ENCODE peak calls at places on chromosomes 6 and 20, in eight cellular contexts. K is A549, G is cardiac fibroblast, P is right cardiac atrium, F is cardiac muscle cell, Y is fibroblast of the aortic adventitia, Q is AG10803, L is neural progenitor cell. U is an unnamed sample.

GRCh38 chr20:634526-634925 is 18.5 kb downstream of the SRXN1 start:
- DNase-seq in G (no peak), P (no peak), F (no peak), L (peak), Y (no peak), Q (no peak), K (no peak), U (no peak)

GRCh38 chr6:37698264-37699137 is 818 bp upstream of the MDGA1 start:
- DNase-seq in G (peak), Y (no peak), K (peak), P (peak), Q (peak), F (peak), L (peak), U (no peak)

GRCh38 chr6:157715766-157716171 is 107.3 kb upstream of the SNX9 start:
- DNase-seq in K (no peak), P (peak), Y (peak), G (peak), F (peak), L (peak), Q (peak), U (peak)

GRCh38 chr6:81940451-81940850 is 188.0 kb upstream of the TENT5A start:
- DNase-seq in F (no peak), L (no peak), G (no peak), P (no peak), Y (no peak), Q (no peak), K (no peak), U (no peak)

GRCh38 chr20:51456511-51457280 is 85.8 kb downstream of the NFATC2 start:
- DNase-seq in Q (peak), K (peak), G (peak), P (peak), F (peak), L (peak), Y (peak), U (peak)

GRCh38 chr6:100203391-100203790 is 209.4 kb upstream of the MCHR2 start:
- DNase-seq in P (no peak), K (peak), L (no peak), G (peak), Q (peak), F (peak), Y (peak), U (peak)

GRCh38 chr6:53794720-53795253 is at the start of gene LRRC1:
- DNase-seq in K (peak), F (peak), Q (peak), L (peak), G (peak), Y (peak), P (peak), U (peak)

GRCh38 chr6:137265574-137265973 is 46.4 kb upstream of the IFNGR1 start:
- DNase-seq in K (no peak), Y (peak), P (no peak), G (peak), F (no peak), Q (no peak), L (no peak), U (no peak)

GRCh38 chr20:44805335-44805734 is 5.0 kb downstream of the RIMS4 start:
- DNase-seq in G (no peak), Y (no peak), Q (no peak), F (no peak), K (no peak), L (no peak), P (no peak), U (no peak)

GRCh38 chr6:112223070-112223861 is 31.1 kb downstream of the LAMA4 start:
- DNase-seq in F (peak), Q (peak), Y (peak), P (no peak), L (no peak), G (peak), K (no peak), U (peak)

GRCh38 chr6:163935158-163935762 is 520.7 kb downstream of the QKI start:
- DNase-seq in K (no peak), Y (no peak), F (no peak), L (no peak), G (no peak), P (no peak), Q (peak), U (no peak)

GRCh38 chr6:131949615-131949908 is 1.6 kb downstream of the CCN2 start:
- DNase-seq in Q (peak), L (no peak), Y (peak), G (peak), F (peak), P (no peak), K (no peak), U (no peak)

GRCh38 chr20:48879609-48880008 is 41.9 kb upstream of the ARFGEF2 start:
- DNase-seq in Y (peak), Q (peak), G (peak), F (peak), L (no peak), K (no peak), P (peak), U (no peak)

GRCh38 chr6:55578537-55579363 is at the start of gene HMGCLL1:
- DNase-seq in Q (no peak), K (peak), L (peak), P (peak), G (no peak), Y (no peak), F (peak), U (no peak)

GRCh38 chr20:17138237-17138636 is 88.6 kb upstream of the PCSK2 start:
- DNase-seq in Y (no peak), L (no peak), Q (no peak), F (no peak), G (no peak), P (no peak), K (no peak), U (no peak)

GRCh38 chr6:9540126-9540525 is 874.7 kb downstream of the TFAP2A start:
- DNase-seq in P (no peak), Q (peak), Y (peak), K (no peak), G (peak), L (no peak), F (peak), U (no peak)

GRCh38 chr6:90080876-90081464 is 186.7 kb downstream of the GJA10 start:
- DNase-seq in Q (no peak), F (no peak), P (no peak), K (no peak), G (no peak), Y (no peak), L (no peak), U (no peak)

GRCh38 chr20:57287007-57287810 is 20.8 kb upstream of the BMP7 start:
- DNase-seq in P (no peak), Q (no peak), G (no peak), F (no peak), Y (no peak), K (no peak), L (peak), U (no peak)

GRCh38 chr6:105191351-105191750 is 11.5 kb upstream of the POPDC3 start:
- DNase-seq in Y (no peak), F (no peak), Q (no peak), P (no peak), L (no peak), G (peak), K (no peak), U (no peak)

GRCh38 chr6:88882536-88882935 is 80.9 kb downstream of the RNGTT start:
- DNase-seq in L (peak), K (no peak), F (no peak), Y (no peak), G (no peak), Q (no peak), P (no peak), U (no peak)

GRCh38 chr20:58328836-58329235 is 19.3 kb downstream of the RAB22A start:
- DNase-seq in L (no peak), K (no peak), F (no peak), P (no peak), Y (no peak), G (no peak), Q (no peak), U (no peak)

GRCh38 chr6:108302371-108302770 is 7.5 kb downstream of the AFG1L start:
- DNase-seq in G (no peak), P (no peak), Y (no peak), F (no peak), K (no peak), L (no peak), Q (no peak), U (no peak)

GRCh38 chr6:43714311-43715055 is 26.9 kb upstream of the MRPS18A start:
- DNase-seq in G (no peak), P (no peak), K (no peak), F (peak), Y (peak), L (peak), Q (peak), U (no peak)

GRCh38 chr6:117399924-117400323 is 25.8 kb downstream of the ROS1 start:
- DNase-seq in G (peak), P (no peak), K (peak), F (peak), Q (no peak), Y (peak), L (no peak), U (no peak)

GRCh38 chr6:163625265-163625664 is 210.7 kb downstream of the QKI start:
- DNase-seq in K (no peak), F (no peak), Y (no peak), Q (no peak), P (no peak), L (no peak), G (no peak), U (no peak)

GRCh38 chr6:155352812-155353211 is 38.5 kb upstream of the TFB1M start:
- DNase-seq in K (no peak), L (no peak), Q (peak), Y (peak), F (peak), G (peak), P (no peak), U (no peak)

GRCh38 chr6:138250513-138251247 is 32.4 kb upstream of the PBOV1 start:
- DNase-seq in L (no peak), Q (peak), Y (peak), G (peak), F (peak), P (peak), K (no peak), U (peak)

GRCh38 chr6:3549314-3549940 is 92.6 kb upstream of the SLC22A23 start:
- DNase-seq in K (no peak), Q (no peak), P (no peak), L (no peak), G (peak), Y (no peak), F (no peak), U (no peak)

GRCh38 chr6:41636803-41637178 is 1.5 kb upstream of the MDFI start:
- DNase-seq in L (peak), Q (no peak), G (no peak), K (peak), F (peak), Y (no peak), P (peak), U (no peak)

GRCh38 chr20:47334022-47334551 is 22.4 kb downstream of the ZMYND8 start:
- DNase-seq in G (peak), L (no peak), K (peak), Y (peak), P (peak), Q (peak), F (peak), U (peak)

GRCh38 chr6:170083236-170084051 is 207.4 kb downstream of the DLL1 start:
- DNase-seq in K (no peak), F (no peak), G (no peak), Q (no peak), Y (no peak), P (no peak), L (no peak), U (no peak)

GRCh38 chr6:29653452-29654038 is 3.3 kb upstream of the MOG start:
- DNase-seq in L (peak), K (peak), F (peak), Y (peak), P (no peak), G (peak), Q (peak), U (peak)

GRCh38 chr6:46784535-46784934 is 8.7 kb upstream of the MEP1A start:
- DNase-seq in G (no peak), Y (no peak), L (no peak), F (no peak), Q (no peak), P (no peak), K (no peak), U (no peak)

GRCh38 chr6:28802417-28803336 is 121.1 kb downstream of the TRIM27 start:
- DNase-seq in K (no peak), P (no peak), Q (peak), F (peak), Y (peak), L (no peak), G (peak), U (no peak)

GRCh38 chr6:128491643-128492206 is 28.7 kb downstream of the PTPRK start:
- DNase-seq in F (peak), L (peak), Q (peak), K (no peak), G (peak), Y (peak), P (no peak), U (peak)

DNA sequence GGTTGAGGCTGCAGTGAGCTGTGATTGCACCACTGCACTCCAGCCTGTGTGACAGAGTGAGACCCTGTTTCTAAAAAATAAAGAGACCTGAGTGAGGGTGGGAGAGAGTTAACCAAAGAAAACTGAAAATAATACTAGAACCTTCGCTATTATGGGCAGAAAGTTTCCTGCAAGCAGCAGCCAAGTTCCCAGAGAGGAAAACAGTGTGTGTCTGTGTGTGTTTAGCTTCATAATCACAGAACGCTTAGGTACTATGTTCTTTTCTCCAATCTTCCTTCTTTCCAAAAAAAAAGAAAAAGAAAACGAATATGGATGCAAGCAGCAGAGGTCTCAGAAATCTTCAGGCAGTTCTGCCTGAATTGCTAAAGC is 170.0 kb downstream of the LY86 start:
- DNase-seq in G (no peak), Q (no peak), K (no peak), L (no peak), P (no peak), F (no peak), Y (no peak), U (no peak)
- H3K4me3 ChIP-seq in G (no peak), Q (no peak), K (no peak), L (peak), P (no peak), F (no peak), Y (no peak), U (no peak)

GRCh38 chr6:134114918-134115714 is 62.7 kb upstream of the SLC2A12 start:
- DNase-seq in F (no peak), K (no peak), Q (no peak), G (no peak), L (no peak), P (no peak), Y (no peak), U (no peak)

GRCh38 chr6:134114489-134114888 is 62.1 kb upstream of the SLC2A12 start:
- DNase-seq in Y (no peak), F (no peak), Q (no peak), L (no peak), P (no peak), K (no peak), G (no peak), U (no peak)

GRCh38 chr6:134117409-134117808 is 65.0 kb upstream of the SLC2A12 start:
- DNase-seq in K (no peak), L (peak), P (no peak), F (peak), Y (no peak), G (peak), Q (peak), U (peak)

GRCh38 chr6:134119481-134119880 is 67.1 kb upstream of the SLC2A12 start:
- DNase-seq in F (no peak), L (no peak), K (no peak), Y (no peak), Q (peak), P (no peak), G (no peak), U (no peak)

GRCh38 chr6:134115715-134116074 is 63.3 kb upstream of the SLC2A12 start:
- DNase-seq in P (no peak), F (no peak), K (no peak), G (no peak), Q (no peak), Y (no peak), L (no peak), U (no peak)
- H3K4me3 ChIP-seq in P (no peak), F (no peak), K (no peak), G (no peak), Q (no peak), Y (no peak), L (no peak), U (no peak)

DNA sequence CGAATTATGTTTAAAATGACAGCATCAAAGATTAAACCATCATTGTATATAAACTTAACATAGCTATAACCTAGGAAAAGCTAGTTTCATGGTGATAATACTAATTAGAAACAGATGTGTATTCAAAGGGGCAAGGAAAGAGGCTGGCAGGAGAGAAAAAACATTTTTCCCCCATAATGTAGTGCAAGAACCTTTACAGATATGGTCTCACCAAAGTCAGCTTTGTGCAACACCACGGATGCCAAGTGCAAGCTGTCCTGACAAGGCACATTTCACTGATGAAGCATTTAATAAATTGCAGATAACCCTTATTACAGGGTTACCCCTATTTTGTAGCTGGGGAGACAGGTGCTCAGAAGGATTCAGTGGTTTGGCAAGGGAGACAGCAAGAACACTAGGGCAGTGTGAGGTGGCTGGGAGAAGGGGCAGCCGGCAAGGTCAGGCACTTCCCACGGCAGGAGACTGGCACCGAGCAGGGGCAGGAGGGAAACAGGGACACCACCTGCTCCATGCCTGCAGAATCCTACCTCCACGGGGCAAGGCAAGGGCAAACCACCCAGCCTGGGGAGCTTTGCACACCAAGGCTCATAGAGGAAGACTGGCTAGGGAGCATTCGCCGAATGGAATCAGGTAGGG is 6.5 kb downstream of the RPS6KA2 start:
- DNase-seq in Y (no peak), P (no peak), Q (peak), K (no peak), G (peak), L (no peak), F (no peak), U (no peak)
- H3K4me3 ChIP-seq in Y (peak), P (no peak), Q (peak), K (no peak), G (peak), L (no peak), F (no peak), U (no peak)

GRCh38 chr6:34514112-34514511 is 42.0 kb downstream of the SPDEF start:
- DNase-seq in K (no peak), P (no peak), Q (no peak), G (no peak), Y (no peak), L (no peak), F (no peak), U (no peak)
- H3K4me3 ChIP-seq in K (no peak), P (no peak), Q (no peak), G (no peak), Y (no peak), L (peak), F (no peak), U (no peak)

U was measured in skeletal muscle cell.